ENCODE peak calls at places on chromosomes 7 and 10, in four cellular contexts. G is DND-41, V is endothelial cell of umbilical vein, X is HFF-Myc. R is an unnamed sample.

GRCh38 chr10:7797582-7797981 is 9.6 kb downstream of the ATP5F1C start:
- DNase-seq in V (peak), G (no peak), X (peak), R (no peak)

GRCh38 chr7:92259610-92260247 is 14.0 kb downstream of the ANKIB1 start:
- DNase-seq in V (no peak), X (no peak), G (no peak), R (no peak)

GRCh38 chr7:22447759-22448158 is 52.2 kb downstream of the STEAP1B start:
- DNase-seq in V (no peak), G (no peak), X (no peak), R (no peak)

GRCh38 chr7:106050002-106050742 is 61.9 kb downstream of the SYPL1 start:
- DNase-seq in V (no peak), G (no peak), X (no peak), R (no peak)

GRCh38 chr10:85548038-85548437 is 818.6 kb downstream of the GRID1 start:
- DNase-seq in V (peak), G (peak), X (peak), R (peak)

GRCh38 chr7:5282464-5283316 is at the start of gene SLC29A4:
- DNase-seq in X (no peak), G (no peak), V (no peak), R (peak)

GRCh38 chr7:66138994-66139752 is 24.5 kb downstream of the CRCP start:
- DNase-seq in V (peak), X (no peak), G (no peak), R (no peak)

GRCh38 chr10:14487511-14487909 is 156.8 kb upstream of the FRMD4A start:
- DNase-seq in X (no peak), G (no peak), V (peak), R (no peak)

GRCh38 chr7:10863476-10863875 is 110.2 kb upstream of the PHF14 start:
- DNase-seq in X (no peak), G (no peak), V (no peak), R (no peak)

GRCh38 chr10:102919237-102919959 is 1.3 kb downstream of the CNNM2 start:
- DNase-seq in V (peak), X (no peak), G (peak), R (no peak)

GRCh38 chr7:44541-44896 is 147.9 kb upstream of the FAM20C start:
- DNase-seq in V (no peak), X (no peak), G (no peak), R (no peak)

GRCh38 chr10:26860026-26860541 is 674 bp downstream of the ABI1 start:
- DNase-seq in V (peak), X (peak), G (peak), R (peak)

GRCh38 chr7:3791327-3791726 is 490.3 kb downstream of the SDK1 start:
- DNase-seq in X (no peak), V (no peak), G (no peak), R (no peak)

GRCh38 chr7:142669074-142669654 is 80.1 kb upstream of the PRSS1 start:
- DNase-seq in X (no peak), G (no peak), V (peak), R (peak)

GRCh38 chr7:50367098-50367497 is 62.6 kb downstream of the IKZF1 start:
- DNase-seq in X (no peak), G (no peak), V (no peak), R (no peak)
- H3K4me3 ChIP-seq in X (no peak), G (no peak), V (no peak), R (no peak)

GRCh38 chr7:17998692-17999091 is 29.0 kb downstream of the PRPS1L1 start:
- DNase-seq in V (no peak), X (no peak), G (no peak), R (no peak)
- H3K4me3 ChIP-seq in V (no peak), X (no peak), G (no peak), R (no peak)

DNA sequence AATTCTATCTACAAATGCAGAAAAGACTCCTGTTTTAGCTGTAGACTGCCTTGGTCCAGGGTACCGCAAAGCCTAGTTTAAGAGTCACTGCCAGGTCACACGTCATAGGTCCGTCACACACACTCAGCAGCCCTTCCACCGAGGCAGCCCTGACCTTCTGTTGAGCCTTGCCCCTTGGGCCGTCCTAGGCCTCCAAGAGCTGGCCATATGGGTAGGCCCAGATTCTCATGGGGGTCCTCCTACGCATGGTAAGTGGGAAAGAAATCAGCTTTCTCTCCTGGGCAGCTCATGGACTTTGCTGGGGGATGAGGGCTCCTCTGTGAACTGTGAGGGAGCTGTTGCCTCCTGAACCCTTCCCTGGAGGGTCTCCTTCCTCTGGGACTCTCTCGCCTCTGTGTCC is 19.8 kb upstream of the PIK3AP1 start:
- DNase-seq in X (no peak), G (no peak), V (no peak), R (no peak)
- H3K4me3 ChIP-seq in X (no peak), G (no peak), V (no peak), R (no peak)

DNA sequence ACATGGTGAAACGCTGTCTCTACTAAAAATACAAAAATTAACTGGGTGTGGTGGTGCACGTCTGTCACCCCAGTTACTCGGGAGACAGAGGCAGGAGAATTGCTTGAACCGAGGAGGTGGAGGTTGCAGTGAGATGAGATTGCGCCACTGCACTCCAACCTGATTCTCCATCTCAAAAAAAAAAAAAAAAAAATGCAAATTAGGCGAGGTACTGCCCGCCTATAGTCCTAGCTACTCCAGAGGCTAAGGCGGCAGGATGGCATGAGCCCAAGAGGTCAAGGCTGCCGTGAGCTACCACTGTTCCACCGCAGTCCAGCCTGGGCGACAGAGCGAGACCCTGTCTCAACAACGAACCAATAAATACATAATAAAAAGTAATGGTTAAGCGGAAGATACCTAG is 1.1 kb upstream of the EIF4H start:
- DNase-seq in X (no peak), V (no peak), G (no peak), R (no peak)
- H3K4me3 ChIP-seq in X (peak), V (no peak), G (peak), R (peak)

GRCh38 chr7:112300831-112301407 is 94.4 kb downstream of the ZNF277 start:
- DNase-seq in G (no peak), V (no peak), X (no peak), R (no peak)
- H3K4me3 ChIP-seq in G (no peak), V (no peak), X (no peak), R (no peak)

GRCh38 chr7:84092207-84092606 is 102.4 kb downstream of the SEMA3A start:
- DNase-seq in X (no peak), G (peak), V (peak), R (peak)
- H3K4me3 ChIP-seq in X (no peak), G (peak), V (no peak), R (no peak)

DNA sequence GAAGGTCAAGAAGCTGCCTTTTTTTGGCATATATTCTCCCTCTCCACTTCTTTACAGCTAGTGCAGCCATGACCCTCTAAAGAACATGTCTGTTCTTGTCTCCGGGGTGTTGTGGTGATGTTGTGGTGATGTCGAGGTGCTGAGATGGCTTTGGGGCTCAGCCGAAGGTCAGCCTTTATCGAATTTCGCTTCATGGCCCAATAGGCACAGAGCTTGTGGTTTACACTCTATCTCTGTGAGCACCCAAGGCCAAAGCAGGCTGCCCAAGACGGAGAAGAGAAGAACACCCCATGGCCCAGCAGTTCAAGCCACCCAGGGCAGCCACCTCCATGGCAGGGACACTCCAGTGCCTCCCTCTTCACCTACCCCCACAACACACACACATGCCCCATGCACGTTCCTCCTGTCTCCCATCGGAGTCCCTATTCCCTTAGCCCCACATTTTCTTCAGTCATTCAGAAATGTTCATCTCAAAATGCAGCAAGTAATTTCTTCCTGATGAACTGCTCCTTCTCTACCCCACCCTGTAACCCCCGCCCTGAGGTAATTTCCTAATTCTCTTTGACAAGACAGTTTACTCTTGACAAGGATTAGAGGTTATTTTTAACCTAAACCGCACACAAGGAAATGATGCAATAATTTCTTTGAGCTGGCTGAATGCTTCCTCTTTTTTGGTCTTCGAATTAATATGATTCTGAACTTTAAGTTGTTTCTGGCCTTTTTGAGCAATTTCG is 18.6 kb upstream of the ADRB1 start:
- DNase-seq in X (no peak), G (peak), V (no peak), R (peak)
- H3K4me3 ChIP-seq in X (no peak), G (no peak), V (no peak), R (no peak)

GRCh38 chr10:95836610-95837367 is 71.0 kb upstream of the CC2D2B start:
- DNase-seq in G (no peak), V (no peak), X (no peak), R (no peak)

GRCh38 chr10:95837368-95837776 is 70.4 kb upstream of the CC2D2B start:
- DNase-seq in X (no peak), V (no peak), G (no peak), R (no peak)

GRCh38 chr10:95840121-95840520 is 67.7 kb upstream of the CC2D2B start:
- DNase-seq in V (no peak), G (no peak), X (no peak), R (no peak)

GRCh38 chr10:95835911-95836310 is 71.9 kb upstream of the CC2D2B start:
- DNase-seq in X (no peak), G (no peak), V (no peak), R (no peak)

DNA sequence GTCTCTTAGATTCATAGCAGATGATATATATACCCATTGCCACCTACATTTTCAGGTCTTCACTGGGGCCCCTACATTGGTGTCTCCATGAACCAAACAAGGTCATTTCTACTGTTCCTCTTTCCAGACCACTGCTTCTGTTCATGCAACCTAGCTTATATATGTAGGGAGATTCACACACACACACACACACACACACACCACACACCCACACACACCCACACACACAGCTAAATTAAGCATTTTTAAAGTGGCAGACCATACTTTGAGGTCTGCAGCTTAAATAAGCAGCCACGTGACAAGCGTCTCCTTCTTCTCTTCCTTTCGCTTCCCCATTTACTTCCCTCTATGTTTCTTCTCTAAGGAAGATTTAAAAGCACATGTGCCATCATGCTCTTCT is 70.0 kb upstream of the CC2D2B start:
- DNase-seq in X (no peak), G (no peak), V (no peak), R (no peak)
- H3K4me3 ChIP-seq in X (no peak), G (no peak), V (no peak), R (no peak)

GRCh38 chr7:116733924-116734591 is 62.1 kb downstream of the MET start:
- DNase-seq in G (no peak), V (no peak), X (no peak), R (no peak)
- H3K4me3 ChIP-seq in G (no peak), V (no peak), X (no peak), R (no peak)

GRCh38 chr10:112299456-112299855 is 16.3 kb downstream of the TECTB start:
- DNase-seq in V (no peak), X (no peak), G (no peak), R (no peak)

GRCh38 chr10:112302335-112302734 is 19.1 kb downstream of the TECTB start:
- DNase-seq in X (no peak), G (no peak), V (no peak), R (no peak)

GRCh38 chr10:112295853-112296830 is 12.9 kb downstream of the TECTB start:
- DNase-seq in V (no peak), G (no peak), X (no peak), R (no peak)

GRCh38 chr10:112296908-112297331 is 13.7 kb downstream of the TECTB start:
- DNase-seq in X (no peak), G (no peak), V (no peak), R (no peak)

GRCh38 chr10:112298581-112298980 is 15.4 kb downstream of the TECTB start:
- DNase-seq in G (no peak), X (no peak), V (no peak), R (no peak)
- H3K4me3 ChIP-seq in G (no peak), X (no peak), V (no peak), R (no peak)